ENCODE peak calls at places on chromosome 20, in four cellular contexts. F is activated T-helper 1 cell treated with anti-CD3 and anti-CD28 coated beads, Interleukin-2, amount 50 U/mL, for 16 hours; H is glomerular endothelial cell; R is T-cell. K is an unnamed sample.
A peak's percentile ranks its signal among the peaks of the same experiment; 100 is the strongest.

GRCh38 chr20:1401431-1401907 is 8.6 kb upstream of the FKBP1A start:
- DNase-seq in H (no peak), R (no peak), F (no peak), K (no peak)

GRCh38 chr20:14384411-14384810 is 47.0 kb upstream of the FLRT3 start:
- DNase-seq in F (no peak), R (no peak), H (no peak), K (no peak)

GRCh38 chr20:49523767-49524360 is 41.4 kb upstream of the KCNB1 start:
- DNase-seq in F (no peak), H (no peak), R (no peak), K (no peak)

GRCh38 chr20:37179671-37180524 is 550 bp upstream of the MROH8 start:
- DNase-seq in F (no peak), H (no peak), R (no peak), K (no peak)

GRCh38 chr20:31717478-31717946 is 5.2 kb downstream of the BCL2L1 start:
- DNase-seq in H (no peak), F (no peak), R (no peak), K (no peak)

GRCh38 chr20:62914970-62915457 is 11.3 kb downstream of the DIDO1 start:
- DNase-seq in F (no peak), H (no peak), R (no peak), K (no peak)

GRCh38 chr20:34473262-34473883 is 42.8 kb upstream of the DYNLRB1 start:
- DNase-seq in F (no peak), H (no peak), R (peak; percentile 5), K (no peak)

GRCh38 chr20:15992564-15992963 is 580.7 kb downstream of the KIF16B start:
- DNase-seq in R (no peak), F (no peak), H (no peak), K (no peak)

GRCh38 chr20:43746344-43747137 is 19.7 kb upstream of the GTSF1L start:
- DNase-seq in H (no peak), F (no peak), R (no peak), K (no peak)

GRCh38 chr20:49852522-49853055 is 40.0 kb downstream of the SLC9A8 start:
- DNase-seq in F (no peak), R (no peak), H (no peak), K (no peak)

GRCh38 chr20:3430376-3431069 is 23.1 kb upstream of the DNAAF9 start:
- DNase-seq in H (no peak), F (no peak), R (no peak), K (no peak)

GRCh38 chr20:20360464-20360863 is 7.4 kb upstream of the INSM1 start:
- DNase-seq in F (no peak), R (no peak), H (peak; percentile 23), K (no peak)

GRCh38 chr20:62938105-62938888 is at the start of gene GID8:
- DNase-seq in H (no peak), R (no peak), F (no peak), K (peak; percentile 28)

GRCh38 chr20:54995553-54995952 is 520.2 kb downstream of the DOK5 start:
- DNase-seq in F (no peak), R (no peak), H (no peak), K (no peak)

GRCh38 chr20:17473662-17474061 is 57.5 kb downstream of the BFSP1 start:
- DNase-seq in H (no peak), F (no peak), R (no peak), K (no peak)

GRCh38 chr20:199996-200395 is 10.5 kb upstream of the DEFB128 start:
- DNase-seq in F (no peak), H (no peak), R (no peak), K (no peak)

GRCh38 chr20:47428164-47428563 is 71.7 kb upstream of the ZMYND8 start:
- DNase-seq in H (no peak), F (no peak), R (no peak), K (no peak)

GRCh38 chr20:38805958-38806854 is 709 bp downstream of the PPP1R16B start:
- DNase-seq in R (peak; percentile 29), F (peak; percentile 23), H (no peak), K (peak; percentile 38)

GRCh38 chr20:52972965-52973819 is 1.0 kb downstream of the TSHZ2 start:
- DNase-seq in H (no peak), F (peak; percentile 17), R (peak; percentile 16), K (no peak)

GRCh38 chr20:3808544-3808943 is 11.8 kb upstream of the AP5S1 start:
- DNase-seq in R (no peak), H (no peak), F (no peak), K (no peak)

GRCh38 chr20:15831201-15831600 is 742.0 kb downstream of the KIF16B start:
- DNase-seq in H (no peak), F (no peak), R (no peak), K (no peak)

GRCh38 chr20:45500022-45500421 is 15.4 kb downstream of the SPINT3 start:
- DNase-seq in F (no peak), R (no peak), H (no peak), K (no peak)

GRCh38 chr20:57505991-57506390 is 18.9 kb downstream of the CTCFL start:
- DNase-seq in H (no peak), F (no peak), R (no peak), K (no peak)

GRCh38 chr20:1809121-1809520 is 86.1 kb upstream of the SIRPA start:
- DNase-seq in H (no peak), F (no peak), R (no peak), K (no peak)

GRCh38 chr20:18805881-18806280 is 7.7 kb upstream of the SCP2D1 start:
- DNase-seq in R (no peak), H (no peak), F (no peak), K (no peak)

GRCh38 chr20:50513169-50514034 is 3.2 kb downstream of the PTPN1 start:
- DNase-seq in F (no peak), H (no peak), R (no peak), K (no peak)

GRCh38 chr20:58514321-58515239 is 619 bp downstream of the APCDD1L start:
- DNase-seq in R (no peak), H (no peak), F (no peak), K (no peak)

K was measured in effector CD4-positive, alpha-beta T cell.